ENCODE peak calls at places on chromosome 12, in nine cellular contexts. Q, N, H, C, G, X, A, V and Y are unnamed samples.

GRCh38 chr12:68119724-68120211 is 39.8 kb downstream of the IFNG start:
- DNase-seq in Q (no peak), N (no peak), H (no peak), C (peak), G (no peak), X (no peak), A (no peak), V (no peak), Y (no peak)

GRCh38 chr12:65775720-65776119 is 48.6 kb upstream of the HMGA2 start:
- DNase-seq in Q (no peak), N (no peak), H (no peak), C (no peak), G (no peak), X (no peak), A (no peak), V (no peak), Y (no peak)

GRCh38 chr12:25725874-25726273 is 172.8 kb upstream of the LMNTD1 start:
- DNase-seq in Q (no peak), N (no peak), H (no peak), C (peak), G (no peak), X (peak), A (peak), V (no peak), Y (no peak)

GRCh38 chr12:66647034-66647691 is 31.7 kb downstream of the GRIP1 start:
- DNase-seq in Q (no peak), N (no peak), H (no peak), C (peak), G (no peak), X (peak), A (peak), V (peak), Y (peak)

GRCh38 chr12:71602745-71603577 is 60.7 kb downstream of the ZFC3H1 start:
- DNase-seq in Q (no peak), N (no peak), H (no peak), C (no peak), G (no peak), X (no peak), A (no peak), V (no peak), Y (no peak)

GRCh38 chr12:6394398-6394797 is 10.4 kb downstream of the LTBR start:
- DNase-seq in Q (no peak), N (no peak), H (no peak), C (no peak), G (no peak), X (no peak), A (no peak), V (no peak), Y (no peak)

GRCh38 chr12:95390192-95390591 is 83.8 kb upstream of the METAP2 start:
- DNase-seq in Q (no peak), N (no peak), H (no peak), C (no peak), G (no peak), X (no peak), A (no peak), V (no peak), Y (no peak)

GRCh38 chr12:4743046-4743445 is 22.8 kb downstream of the GALNT8 start:
- DNase-seq in Q (no peak), N (peak), H (no peak), C (no peak), G (no peak), X (no peak), A (no peak), V (no peak), Y (no peak)

GRCh38 chr12:92496790-92497189 is 206.0 kb upstream of the PLEKHG7 start:
- DNase-seq in Q (no peak), N (no peak), H (no peak), C (no peak), G (no peak), X (no peak), A (no peak), V (no peak), Y (no peak)

GRCh38 chr12:78418919-78419318 is 445.7 kb upstream of the SYT1 start:
- DNase-seq in Q (no peak), N (no peak), H (no peak), C (no peak), G (no peak), X (no peak), A (no peak), V (no peak), Y (no peak)

GRCh38 chr12:64706366-64706765 is 52.8 kb downstream of the GNS start:
- DNase-seq in Q (no peak), N (no peak), H (no peak), C (peak), G (no peak), X (no peak), A (no peak), V (no peak), Y (no peak)

GRCh38 chr12:95848575-95849388 is 10.0 kb upstream of the SNRPF start:
- DNase-seq in Q (peak), N (peak), H (no peak), C (no peak), G (peak), X (peak), A (peak), V (no peak), Y (peak)

GRCh38 chr12:97301576-97301975 is 161.0 kb upstream of the RMST start:
- DNase-seq in Q (no peak), N (no peak), H (no peak), C (no peak), G (no peak), X (no peak), A (no peak), V (no peak), Y (no peak)

GRCh38 chr12:52347546-52348510 is 19.5 kb downstream of the KRT85 start:
- DNase-seq in Q (no peak), N (no peak), H (no peak), C (no peak), G (no peak), X (no peak), A (no peak), V (no peak), Y (no peak)

GRCh38 chr12:125804660-125805059 is 739.4 kb downstream of the AACS start:
- DNase-seq in Q (no peak), N (no peak), H (no peak), C (no peak), G (no peak), X (no peak), A (no peak), V (no peak), Y (no peak)

GRCh38 chr12:110639336-110640178 is 25.6 kb downstream of the TCTN1 start:
- DNase-seq in Q (no peak), N (no peak), H (no peak), C (peak), G (no peak), X (peak), A (peak), V (no peak), Y (no peak)
- H3K4me2 ChIP-seq in Q (no peak), N (no peak), H (peak), C (peak), G (peak), X (no peak), A (peak), V (peak), Y (no peak)

GRCh38 chr12:3350432-3350831 is 140.6 kb upstream of the PRMT8 start:
- DNase-seq in Q (no peak), N (no peak), H (no peak), C (no peak), G (no peak), X (no peak), A (no peak), V (no peak), Y (no peak)
- H3K4me3 ChIP-seq in Q (no peak), N (no peak), H (no peak), C (no peak), G (no peak), X (no peak), A (no peak), V (no peak), Y (no peak)

DNA sequence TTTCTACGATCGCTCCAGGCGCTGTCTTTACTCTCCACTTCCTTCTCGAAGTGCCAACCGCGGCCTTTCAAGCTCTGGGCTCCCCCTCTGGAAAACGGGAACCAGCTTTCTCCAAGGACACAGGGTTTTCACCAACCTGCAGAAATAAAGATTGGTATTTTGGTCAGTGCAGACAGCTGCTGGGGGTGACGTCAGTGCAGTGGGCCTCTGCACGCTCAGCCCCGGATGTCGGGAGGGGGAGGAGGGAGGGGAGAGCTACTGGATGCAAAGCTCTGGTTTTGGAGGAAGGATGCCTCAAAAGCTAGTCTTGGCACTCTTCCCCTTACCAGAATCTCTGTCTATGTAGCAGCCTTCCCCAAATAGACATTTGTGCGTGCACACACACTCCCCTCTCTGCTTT is 19.9 kb downstream of the HRK start:
- DNase-seq in Q (no peak), N (peak), H (no peak), C (peak), G (no peak), X (peak), A (peak), V (no peak), Y (no peak)
- H3K4me2 ChIP-seq in Q (no peak), N (no peak), H (no peak), C (peak), G (peak), X (peak), A (peak), V (no peak), Y (no peak)

GRCh38 chr12:131810672-131811071 is 17.5 kb upstream of the MMP17 start:
- DNase-seq in Q (no peak), N (no peak), H (no peak), C (no peak), G (no peak), X (no peak), A (no peak), V (no peak), Y (no peak)

GRCh38 chr12:131803995-131804521 is 24.1 kb upstream of the MMP17 start:
- DNase-seq in Q (no peak), N (no peak), H (no peak), C (peak), G (no peak), X (peak), A (peak), V (no peak), Y (no peak)

GRCh38 chr12:131806654-131807053 is 21.5 kb upstream of the MMP17 start:
- DNase-seq in Q (no peak), N (no peak), H (no peak), C (no peak), G (no peak), X (no peak), A (no peak), V (no peak), Y (no peak)

GRCh38 chr12:131808744-131809371 is 19.3 kb upstream of the MMP17 start:
- DNase-seq in Q (no peak), N (no peak), H (no peak), C (no peak), G (no peak), X (peak), A (no peak), V (no peak), Y (no peak)
- H3K4me3 ChIP-seq in Q (no peak), N (no peak), H (no peak), C (no peak), G (no peak), X (peak), A (no peak), V (peak), Y (peak)

GRCh38 chr12:101111441-101111840 is 98.6 kb downstream of the SLC5A8 start:
- DNase-seq in Q (no peak), N (no peak), H (no peak), C (peak), G (no peak), X (no peak), A (no peak), V (no peak), Y (no peak)

GRCh38 chr12:101117842-101118241 is 92.2 kb downstream of the SLC5A8 start:
- DNase-seq in Q (no peak), N (no peak), H (no peak), C (no peak), G (no peak), X (no peak), A (no peak), V (no peak), Y (no peak)

GRCh38 chr12:101115326-101115725 is 94.7 kb downstream of the SLC5A8 start:
- DNase-seq in Q (no peak), N (no peak), H (no peak), C (no peak), G (no peak), X (no peak), A (no peak), V (no peak), Y (no peak)

DNA sequence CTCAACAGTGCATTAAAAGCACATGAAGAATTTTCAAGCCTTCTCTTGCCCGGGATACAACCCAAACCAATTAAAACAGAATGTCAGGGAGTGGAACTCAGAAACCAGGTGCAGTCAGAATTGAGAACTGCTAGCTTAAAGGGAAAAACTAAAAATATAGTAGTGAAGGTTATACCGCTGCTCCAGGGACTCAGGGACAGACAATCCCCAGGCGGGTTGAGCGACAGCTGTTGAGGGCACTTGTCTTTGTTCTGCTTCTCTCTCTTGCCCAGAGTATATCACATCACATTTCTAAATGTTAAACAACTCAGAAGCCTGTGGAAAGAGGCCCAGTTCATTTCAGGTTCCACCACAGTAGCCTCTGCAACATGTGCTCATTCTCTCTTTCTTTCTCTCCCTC is 93.1 kb downstream of the SLC5A8 start:
- DNase-seq in Q (no peak), N (no peak), H (no peak), C (no peak), G (no peak), X (no peak), A (no peak), V (no peak), Y (no peak)
- H3K4me2 ChIP-seq in Q (no peak), N (no peak), H (no peak), C (no peak), G (no peak), X (no peak), A (no peak), V (no peak), Y (no peak)

GRCh38 chr12:94182971-94183701 is 34.8 kb downstream of the PLXNC1 start:
- DNase-seq in Q (no peak), N (no peak), H (no peak), C (no peak), G (no peak), X (no peak), A (no peak), V (no peak), Y (no peak)
- H3K4me3 ChIP-seq in Q (no peak), N (no peak), H (no peak), C (no peak), G (no peak), X (no peak), A (no peak), V (no peak), Y (no peak)

GRCh38 chr12:20211537-20211936 is 156.8 kb upstream of the PDE3A start:
- DNase-seq in Q (no peak), N (no peak), H (no peak), C (no peak), G (no peak), X (no peak), A (no peak), V (no peak), Y (no peak)
- H3K4me2 ChIP-seq in Q (no peak), N (no peak), H (no peak), C (no peak), G (peak), X (no peak), A (no peak), V (no peak), Y (no peak)

DNA sequence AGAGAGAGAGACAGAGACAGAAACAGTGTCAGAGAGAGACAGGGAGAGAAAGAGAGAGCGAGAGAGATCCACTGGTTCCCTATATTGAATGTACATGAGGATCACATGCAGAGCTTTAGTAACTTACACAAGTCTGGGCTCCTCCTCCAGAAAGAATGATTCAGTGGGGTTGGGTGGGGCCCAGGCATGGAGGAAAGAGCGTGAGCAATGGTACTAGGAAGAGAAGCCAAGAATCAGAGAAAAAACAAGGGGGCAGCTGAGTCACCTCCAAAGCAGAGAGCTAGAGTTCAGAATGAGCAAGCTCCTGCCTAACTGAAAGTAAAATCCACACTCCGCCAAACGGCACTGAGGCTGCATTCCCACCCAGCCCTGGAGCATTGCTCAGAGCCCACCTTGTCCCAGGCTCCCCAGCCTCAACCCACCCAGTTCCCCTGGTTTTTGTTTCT is 670.1 kb upstream of the TBX3 start:
- DNase-seq in Q (no peak), N (no peak), H (peak), C (peak), G (peak), X (peak), A (peak), V (peak), Y (no peak)
- H3K4me3 ChIP-seq in Q (no peak), N (no peak), H (peak), C (peak), G (peak), X (peak), A (peak), V (peak), Y (peak)

GRCh38 chr12:107444771-107445170 is 240.8 kb upstream of the PWP1 start:
- DNase-seq in Q (no peak), N (no peak), H (no peak), C (no peak), G (no peak), X (no peak), A (no peak), V (no peak), Y (no peak)

GRCh38 chr12:107441906-107442305 is 243.7 kb upstream of the PWP1 start:
- DNase-seq in Q (no peak), N (no peak), H (no peak), C (peak), G (no peak), X (peak), A (peak), V (no peak), Y (no peak)

GRCh38 chr12:107442593-107442992 is 243.0 kb upstream of the PWP1 start:
- DNase-seq in Q (no peak), N (peak), H (no peak), C (no peak), G (no peak), X (peak), A (peak), V (no peak), Y (no peak)

GRCh38 chr12:107440596-107440995 is 245.0 kb upstream of the PWP1 start:
- DNase-seq in Q (no peak), N (no peak), H (no peak), C (no peak), G (no peak), X (no peak), A (no peak), V (no peak), Y (no peak)

DNA sequence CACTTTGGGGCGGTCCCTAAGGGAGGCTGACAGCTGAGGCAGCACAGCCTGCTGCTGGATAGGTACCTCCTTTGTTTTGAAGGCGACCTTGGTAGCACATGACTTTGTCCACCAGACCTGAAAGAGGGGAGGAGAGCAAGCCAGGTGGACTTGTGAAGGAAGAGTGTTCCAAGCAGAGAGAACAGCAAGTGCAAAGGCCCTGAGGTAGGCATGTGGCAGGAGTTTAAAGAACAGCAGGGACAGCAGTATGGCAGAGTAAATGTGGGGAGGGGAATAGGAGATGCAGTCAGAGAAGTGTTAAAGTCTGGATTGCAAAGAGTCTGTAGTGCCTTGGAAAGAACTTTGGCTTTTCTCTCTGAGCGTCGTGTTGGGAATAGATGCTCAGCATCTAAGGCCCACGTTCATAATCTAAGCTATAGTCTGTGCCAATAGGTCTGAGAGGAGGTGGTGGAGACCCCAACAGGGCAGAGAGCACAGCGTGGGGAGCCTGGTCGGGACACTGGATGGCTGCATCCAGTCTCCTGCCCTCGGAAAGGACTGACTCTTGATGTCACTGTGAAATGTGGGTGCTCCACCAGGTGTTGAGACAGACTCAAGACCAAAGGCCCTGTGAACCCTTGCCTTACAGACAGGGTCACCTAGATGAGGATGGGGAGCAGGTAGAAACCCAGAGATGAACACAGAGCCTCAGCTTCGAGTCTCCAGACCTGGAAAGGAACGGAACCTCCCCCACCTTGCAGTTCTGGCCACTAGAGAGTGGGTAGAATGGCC is 242.1 kb upstream of the PWP1 start:
- DNase-seq in Q (no peak), N (no peak), H (no peak), C (no peak), G (no peak), X (no peak), A (no peak), V (no peak), Y (no peak)
- H3K4me2 ChIP-seq in Q (no peak), N (no peak), H (no peak), C (no peak), G (no peak), X (no peak), A (no peak), V (no peak), Y (no peak)

GRCh38 chr12:56629459-56630179 is 507 bp downstream of the BAZ2A start:
- DNase-seq in Q (no peak), N (peak), H (no peak), C (no peak), G (peak), X (peak), A (no peak), V (no peak), Y (no peak)
- H3K4me3 ChIP-seq in Q (peak), N (peak), H (peak), C (peak), G (peak), X (peak), A (peak), V (peak), Y (peak)